ENCODE peak calls at places on chromosome 13, in five cellular contexts. One of them, this sample, is unnamed. For H3K36me3, the result is how much of the 10 kb centered on the place peaks cover.

GRCh38 chr13:98676239-98676638 is 76.2 kb downstream of the SLC15A1 start:
- DNase-seq in effector memory CD4-positive, alpha-beta T cell: no peak
- DNase-seq in CD4-positive, CD25-positive, alpha-beta regulatory T cell: no peak
- DNase-seq in mammary epithelial cell: no peak
- DNase-seq in GM23248: no peak
- DNase-seq in this sample: no peak

GRCh38 chr13:97282705-97283104 is 60.6 kb downstream of the MBNL2 start:
- DNase-seq in effector memory CD4-positive, alpha-beta T cell: no peak
- DNase-seq in CD4-positive, CD25-positive, alpha-beta regulatory T cell: no peak
- DNase-seq in mammary epithelial cell: peak
- DNase-seq in GM23248: peak
- DNase-seq in this sample: no peak

GRCh38 chr13:27006519-27007161 is 165.0 kb downstream of the USP12 start:
- DNase-seq in effector memory CD4-positive, alpha-beta T cell: no peak
- DNase-seq in CD4-positive, CD25-positive, alpha-beta regulatory T cell: no peak
- DNase-seq in mammary epithelial cell: peak
- DNase-seq in GM23248: peak
- DNase-seq in this sample: peak

GRCh38 chr13:54875111-54875510 is 1846.5 kb downstream of the OLFM4 start:
- DNase-seq in effector memory CD4-positive, alpha-beta T cell: no peak
- DNase-seq in CD4-positive, CD25-positive, alpha-beta regulatory T cell: no peak
- DNase-seq in mammary epithelial cell: no peak
- DNase-seq in GM23248: no peak
- DNase-seq in this sample: no peak

GRCh38 chr13:39527961-39528720 is 74.9 kb downstream of the LHFPL6 start:
- DNase-seq in effector memory CD4-positive, alpha-beta T cell: no peak
- DNase-seq in CD4-positive, CD25-positive, alpha-beta regulatory T cell: no peak
- DNase-seq in mammary epithelial cell: peak
- DNase-seq in GM23248: peak
- DNase-seq in this sample: peak

GRCh38 chr13:110913322-110913721 is 1.5 kb downstream of the ANKRD10 start:
- DNase-seq in effector memory CD4-positive, alpha-beta T cell: no peak
- DNase-seq in CD4-positive, CD25-positive, alpha-beta regulatory T cell: peak
- DNase-seq in mammary epithelial cell: peak
- DNase-seq in GM23248: peak
- DNase-seq in this sample: no peak

GRCh38 chr13:27868639-27869435 is 51.0 kb upstream of the PDX1 start:
- DNase-seq in effector memory CD4-positive, alpha-beta T cell: no peak
- DNase-seq in CD4-positive, CD25-positive, alpha-beta regulatory T cell: peak
- DNase-seq in mammary epithelial cell: no peak
- DNase-seq in GM23248: peak
- DNase-seq in this sample: peak

GRCh38 chr13:35763805-35764170 is 287.3 kb upstream of the MAB21L1 start:
- DNase-seq in effector memory CD4-positive, alpha-beta T cell: no peak
- DNase-seq in CD4-positive, CD25-positive, alpha-beta regulatory T cell: no peak
- DNase-seq in mammary epithelial cell: no peak
- DNase-seq in GM23248: no peak
- DNase-seq in this sample: no peak

GRCh38 chr13:68304287-68304893 is 1074.3 kb upstream of the PCDH9 start:
- DNase-seq in effector memory CD4-positive, alpha-beta T cell: no peak
- DNase-seq in CD4-positive, CD25-positive, alpha-beta regulatory T cell: no peak
- DNase-seq in mammary epithelial cell: peak
- DNase-seq in GM23248: peak
- DNase-seq in this sample: no peak

GRCh38 chr13:110322828-110323171 is 15.7 kb downstream of the COL4A2 start:
- DNase-seq in effector memory CD4-positive, alpha-beta T cell: no peak
- DNase-seq in CD4-positive, CD25-positive, alpha-beta regulatory T cell: no peak
- DNase-seq in mammary epithelial cell: no peak
- DNase-seq in GM23248: no peak
- DNase-seq in this sample: no peak

GRCh38 chr13:34816543-34816942 is 125.5 kb upstream of the NBEA start:
- DNase-seq in effector memory CD4-positive, alpha-beta T cell: no peak
- DNase-seq in CD4-positive, CD25-positive, alpha-beta regulatory T cell: no peak
- DNase-seq in mammary epithelial cell: no peak
- DNase-seq in GM23248: peak
- DNase-seq in this sample: no peak

GRCh38 chr13:66635526-66635925 is 594.6 kb downstream of the PCDH9 start:
- DNase-seq in effector memory CD4-positive, alpha-beta T cell: no peak
- DNase-seq in CD4-positive, CD25-positive, alpha-beta regulatory T cell: no peak
- DNase-seq in mammary epithelial cell: peak
- DNase-seq in GM23248: peak
- DNase-seq in this sample: peak
- H3K27ac ChIP-seq in effector memory CD4-positive, alpha-beta T cell: no peak
- H3K27ac ChIP-seq in CD4-positive, CD25-positive, alpha-beta regulatory T cell: no peak
- H3K27ac ChIP-seq in mammary epithelial cell: no peak
- H3K27ac ChIP-seq in GM23248: no peak
- H3K27ac ChIP-seq in this sample: peak

GRCh38 chr13:32384702-32385101 is 43.2 kb downstream of the N4BP2L1 start:
- DNase-seq in effector memory CD4-positive, alpha-beta T cell: no peak
- DNase-seq in CD4-positive, CD25-positive, alpha-beta regulatory T cell: no peak
- DNase-seq in mammary epithelial cell: no peak
- DNase-seq in GM23248: no peak
- DNase-seq in this sample: no peak

GRCh38 chr13:32391101-32391620 is 36.8 kb downstream of the N4BP2L1 start:
- DNase-seq in effector memory CD4-positive, alpha-beta T cell: no peak
- DNase-seq in CD4-positive, CD25-positive, alpha-beta regulatory T cell: no peak
- DNase-seq in mammary epithelial cell: no peak
- DNase-seq in GM23248: no peak
- DNase-seq in this sample: no peak

GRCh38 chr13:32390048-32390447 is 37.9 kb downstream of the N4BP2L1 start:
- DNase-seq in effector memory CD4-positive, alpha-beta T cell: no peak
- DNase-seq in CD4-positive, CD25-positive, alpha-beta regulatory T cell: no peak
- DNase-seq in mammary epithelial cell: no peak
- DNase-seq in GM23248: no peak
- DNase-seq in this sample: no peak

GRCh38 chr13:32385369-32385768 is 42.6 kb downstream of the N4BP2L1 start:
- DNase-seq in effector memory CD4-positive, alpha-beta T cell: no peak
- DNase-seq in CD4-positive, CD25-positive, alpha-beta regulatory T cell: peak
- DNase-seq in mammary epithelial cell: no peak
- DNase-seq in GM23248: no peak
- DNase-seq in this sample: no peak

GRCh38 chr13:32390484-32390883 is 37.4 kb downstream of the N4BP2L1 start:
- DNase-seq in effector memory CD4-positive, alpha-beta T cell: no peak
- DNase-seq in CD4-positive, CD25-positive, alpha-beta regulatory T cell: no peak
- DNase-seq in mammary epithelial cell: no peak
- DNase-seq in GM23248: no peak
- DNase-seq in this sample: no peak
- H3K4me3 ChIP-seq in effector memory CD4-positive, alpha-beta T cell: no peak
- H3K4me3 ChIP-seq in CD4-positive, CD25-positive, alpha-beta regulatory T cell: no peak
- H3K4me3 ChIP-seq in mammary epithelial cell: no peak
- H3K4me3 ChIP-seq in GM23248: no peak
- H3K4me3 ChIP-seq in this sample: no peak

GRCh38 chr13:46146898-46147297 is 35.1 kb downstream of the LCP1 start:
- DNase-seq in effector memory CD4-positive, alpha-beta T cell: no peak
- DNase-seq in CD4-positive, CD25-positive, alpha-beta regulatory T cell: no peak
- DNase-seq in mammary epithelial cell: peak
- DNase-seq in GM23248: peak
- DNase-seq in this sample: peak

GRCh38 chr13:46152627-46153328 is 29.2 kb downstream of the LCP1 start:
- DNase-seq in effector memory CD4-positive, alpha-beta T cell: no peak
- DNase-seq in CD4-positive, CD25-positive, alpha-beta regulatory T cell: no peak
- DNase-seq in mammary epithelial cell: no peak
- DNase-seq in GM23248: no peak
- DNase-seq in this sample: no peak

GRCh38 chr13:46150134-46150693 is 31.8 kb downstream of the LCP1 start:
- DNase-seq in effector memory CD4-positive, alpha-beta T cell: no peak
- DNase-seq in CD4-positive, CD25-positive, alpha-beta regulatory T cell: no peak
- DNase-seq in mammary epithelial cell: no peak
- DNase-seq in GM23248: no peak
- DNase-seq in this sample: no peak

GRCh38 chr13:46145950-46146349 is 36.0 kb downstream of the LCP1 start:
- DNase-seq in effector memory CD4-positive, alpha-beta T cell: no peak
- DNase-seq in CD4-positive, CD25-positive, alpha-beta regulatory T cell: no peak
- DNase-seq in mammary epithelial cell: no peak
- DNase-seq in GM23248: no peak
- DNase-seq in this sample: no peak

GRCh38 chr13:46149272-46150133 is 32.5 kb downstream of the LCP1 start:
- DNase-seq in effector memory CD4-positive, alpha-beta T cell: no peak
- DNase-seq in CD4-positive, CD25-positive, alpha-beta regulatory T cell: no peak
- DNase-seq in mammary epithelial cell: peak
- DNase-seq in GM23248: peak
- DNase-seq in this sample: peak
- H3K36me3 ChIP-seq in effector memory CD4-positive, alpha-beta T cell: half or more
- H3K36me3 ChIP-seq in CD4-positive, CD25-positive, alpha-beta regulatory T cell: half or more
- H3K36me3 ChIP-seq in mammary epithelial cell: under half
- H3K36me3 ChIP-seq in GM23248: under half
- H3K36me3 ChIP-seq in this sample: under half

GRCh38 chr13:75165543-75166230 is 316.3 kb downstream of the TBC1D4 start:
- DNase-seq in effector memory CD4-positive, alpha-beta T cell: no peak
- DNase-seq in CD4-positive, CD25-positive, alpha-beta regulatory T cell: no peak
- DNase-seq in mammary epithelial cell: no peak
- DNase-seq in GM23248: no peak
- DNase-seq in this sample: no peak

DNA sequence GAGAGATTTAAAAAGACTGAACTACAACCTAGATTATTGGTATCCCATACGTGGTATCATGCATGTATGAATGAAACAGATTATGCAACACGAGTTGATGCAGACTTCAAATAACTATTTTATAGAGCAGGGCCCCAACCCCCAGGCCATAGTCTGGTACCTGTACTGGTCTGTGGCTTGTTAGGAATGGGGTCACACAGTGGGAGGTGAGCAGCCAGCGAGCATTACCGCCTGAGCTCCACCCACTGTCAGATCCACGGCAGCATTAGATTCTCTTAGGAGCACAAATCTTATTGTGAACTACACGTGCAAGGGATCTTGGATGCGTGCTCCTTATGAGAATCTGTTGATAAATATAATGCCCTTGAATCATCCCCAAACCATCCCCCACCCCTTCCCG is 320.2 kb downstream of the TBC1D4 start:
- DNase-seq in effector memory CD4-positive, alpha-beta T cell: no peak
- DNase-seq in CD4-positive, CD25-positive, alpha-beta regulatory T cell: no peak
- DNase-seq in mammary epithelial cell: no peak
- DNase-seq in GM23248: no peak
- DNase-seq in this sample: no peak
- H3K27ac ChIP-seq in effector memory CD4-positive, alpha-beta T cell: no peak
- H3K27ac ChIP-seq in CD4-positive, CD25-positive, alpha-beta regulatory T cell: no peak
- H3K27ac ChIP-seq in mammary epithelial cell: no peak
- H3K27ac ChIP-seq in GM23248: no peak
- H3K27ac ChIP-seq in this sample: no peak

DNA sequence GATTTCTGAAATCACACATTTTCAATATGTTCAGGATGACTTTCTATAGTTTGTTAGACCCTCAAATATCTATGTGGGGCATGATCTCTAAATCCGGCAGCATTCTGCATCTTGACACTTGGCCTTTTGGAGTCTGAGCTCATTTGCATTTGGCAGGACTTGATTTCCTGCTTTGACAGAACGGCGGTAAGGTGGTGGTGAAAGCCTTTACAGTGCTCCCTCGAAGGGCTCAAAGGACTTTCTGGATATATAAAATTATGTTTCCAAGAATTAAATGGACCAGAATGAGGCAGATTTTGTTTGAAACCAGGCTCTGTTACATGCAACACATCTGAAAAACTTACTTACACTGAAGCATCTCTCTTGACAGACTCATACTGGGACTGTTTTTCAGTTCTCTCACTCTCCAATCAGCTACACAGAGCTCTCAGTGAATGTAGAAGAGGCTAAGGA is 207.3 kb downstream of the SPRY2 start:
- DNase-seq in effector memory CD4-positive, alpha-beta T cell: no peak
- DNase-seq in CD4-positive, CD25-positive, alpha-beta regulatory T cell: no peak
- DNase-seq in mammary epithelial cell: no peak
- DNase-seq in GM23248: peak
- DNase-seq in this sample: no peak
- H3K4me3 ChIP-seq in effector memory CD4-positive, alpha-beta T cell: no peak
- H3K4me3 ChIP-seq in CD4-positive, CD25-positive, alpha-beta regulatory T cell: no peak
- H3K4me3 ChIP-seq in mammary epithelial cell: no peak
- H3K4me3 ChIP-seq in GM23248: peak
- H3K4me3 ChIP-seq in this sample: no peak

GRCh38 chr13:77013853-77014542 is 13.0 kb downstream of the FBXL3 start:
- DNase-seq in effector memory CD4-positive, alpha-beta T cell: no peak
- DNase-seq in CD4-positive, CD25-positive, alpha-beta regulatory T cell: no peak
- DNase-seq in mammary epithelial cell: no peak
- DNase-seq in GM23248: no peak
- DNase-seq in this sample: no peak

DNA sequence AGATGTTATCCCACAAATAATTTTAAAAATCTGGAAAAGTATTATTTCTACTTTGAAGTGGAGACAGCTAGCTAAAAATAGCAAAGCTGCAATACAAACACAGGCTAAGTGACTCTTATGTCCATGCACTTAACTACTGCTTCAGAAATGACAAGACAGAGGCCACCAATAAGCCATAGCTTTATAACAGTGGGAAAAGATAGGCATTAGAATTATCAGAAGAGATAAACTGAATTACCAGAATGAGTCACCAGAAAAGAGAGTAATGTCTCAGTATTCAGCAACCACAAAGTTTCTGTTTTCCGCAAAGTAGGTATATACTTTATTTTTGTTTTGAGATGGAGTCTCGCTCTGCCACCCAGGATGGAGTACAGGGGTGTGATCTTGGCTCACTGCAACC is 17.1 kb downstream of the CLN5 start:
- DNase-seq in effector memory CD4-positive, alpha-beta T cell: no peak
- DNase-seq in CD4-positive, CD25-positive, alpha-beta regulatory T cell: peak
- DNase-seq in mammary epithelial cell: no peak
- DNase-seq in GM23248: no peak
- DNase-seq in this sample: no peak
- H3K36me3 ChIP-seq in effector memory CD4-positive, alpha-beta T cell: half or more
- H3K36me3 ChIP-seq in CD4-positive, CD25-positive, alpha-beta regulatory T cell: half or more
- H3K36me3 ChIP-seq in mammary epithelial cell: under half
- H3K36me3 ChIP-seq in GM23248: half or more
- H3K36me3 ChIP-seq in this sample: half or more

GRCh38 chr13:75091707-75092106 is 390.3 kb downstream of the TBC1D4 start:
- DNase-seq in effector memory CD4-positive, alpha-beta T cell: no peak
- DNase-seq in CD4-positive, CD25-positive, alpha-beta regulatory T cell: no peak
- DNase-seq in mammary epithelial cell: no peak
- DNase-seq in GM23248: no peak
- DNase-seq in this sample: no peak
- H3K27ac ChIP-seq in effector memory CD4-positive, alpha-beta T cell: no peak
- H3K27ac ChIP-seq in CD4-positive, CD25-positive, alpha-beta regulatory T cell: no peak
- H3K27ac ChIP-seq in mammary epithelial cell: no peak
- H3K27ac ChIP-seq in GM23248: no peak
- H3K27ac ChIP-seq in this sample: no peak